ENCODE peak calls at places on chromosomes 2 and 18, in ten cellular contexts. G is central memory CD8-positive, alpha-beta T cell; R is T-helper 2 cell; L is activated gamma-delta T cell treated with anti-CD3 and anti-CD28 coated beads, Interleukin-2, amount 50 U/mL, for 16 hours; S is AML-193; M is CD14-positive monocyte; K is NCI-H446; I is GM19239; O is spleen; N is hepatic stellate cell. V is an unnamed sample.

GRCh38 chr18:11323359-11323819 is 174.0 kb upstream of the PIEZO2 start:
- DNase-seq in G (no peak), R (no peak), L (no peak), S (no peak), M (no peak), K (no peak), I (no peak), O (no peak), N (peak), V (no peak)

GRCh38 chr2:235521844-235522243 is 28.0 kb downstream of the AGAP1 start:
- DNase-seq in G (no peak), R (no peak), L (no peak), S (no peak), M (no peak), K (peak), I (no peak), O (no peak), N (no peak), V (no peak)

GRCh38 chr2:241994086-241994485 is 124.6 kb downstream of the RTP5 start:
- DNase-seq in G (no peak), R (no peak), L (no peak), S (no peak), M (no peak), K (no peak), I (no peak), O (peak), N (no peak), V (no peak)

GRCh38 chr2:63465633-63466032 is 122.6 kb downstream of the WDPCP start:
- DNase-seq in G (no peak), R (no peak), L (no peak), S (no peak), M (no peak), K (no peak), I (no peak), O (no peak), N (peak), V (no peak)

GRCh38 chr2:210561482-210561881 is 5.1 kb downstream of the CPS1 start:
- DNase-seq in G (no peak), R (no peak), L (no peak), S (no peak), M (no peak), K (no peak), I (no peak), O (no peak), N (no peak), V (no peak)

GRCh38 chr18:10340821-10341220 is 113.6 kb upstream of the APCDD1 start:
- DNase-seq in G (no peak), R (no peak), L (no peak), S (no peak), M (no peak), K (no peak), I (no peak), O (no peak), N (no peak), V (no peak)

GRCh38 chr2:36562973-36563532 is 34.9 kb downstream of the FEZ2 start:
- DNase-seq in G (no peak), R (no peak), L (no peak), S (peak), M (no peak), K (no peak), I (no peak), O (no peak), N (no peak), V (no peak)

GRCh38 chr2:96893289-96894150 is 23.6 kb upstream of the SEMA4C start:
- DNase-seq in G (no peak), R (no peak), L (no peak), S (no peak), M (no peak), K (no peak), I (no peak), O (no peak), N (no peak), V (no peak)

GRCh38 chr2:15745907-15746306 is 154.2 kb downstream of the DDX1 start:
- DNase-seq in G (no peak), R (no peak), L (no peak), S (no peak), M (no peak), K (no peak), I (no peak), O (no peak), N (no peak), V (no peak)